ENCODE peak calls at places on chromosomes 12 and 14, in four cellular contexts. I is prostate gland, T is SK-N-SH, L is GM23338. P is an unnamed sample.

GRCh38 chr12:59929091-59929490 is 333.3 kb downstream of the SLC16A7 start:
- DNase-seq in I (no peak), T (no peak), L (no peak), P (peak; percentile 25)

GRCh38 chr12:62758216-62758615 is 176.7 kb downstream of the PPM1H start:
- DNase-seq in I (no peak), T (no peak), L (no peak), P (no peak)

GRCh38 chr12:47757840-47758583 is 668 bp downstream of the RAPGEF3 start:
- DNase-seq in I (no peak), T (no peak), L (no peak), P (peak; percentile 52)

GRCh38 chr14:64232944-64233343 is 61.2 kb downstream of the ESR2 start:
- DNase-seq in I (no peak), T (no peak), L (no peak), P (no peak)

GRCh38 chr14:53596845-53597525 is 359.6 kb downstream of the BMP4 start:
- DNase-seq in I (no peak), T (no peak), L (no peak), P (no peak)

GRCh38 chr14:93857500-93857899 is 69.2 kb upstream of the PRIMA1 start:
- DNase-seq in I (peak; percentile 30), T (no peak), L (peak; percentile 52), P (no peak)

GRCh38 chr14:23929131-23929530 is 24.4 kb upstream of the DHRS4 start:
- DNase-seq in I (no peak), T (no peak), L (no peak), P (no peak)

GRCh38 chr14:65164068-65164824 is 61.9 kb upstream of the MAX start:
- DNase-seq in I (peak; percentile 32), T (peak; percentile 63), L (peak; percentile 68), P (no peak)

GRCh38 chr14:52840916-52841315 is 49.5 kb upstream of the GNPNAT1 start:
- DNase-seq in I (no peak), T (no peak), L (no peak), P (no peak)

GRCh38 chr12:54711664-54712063 is 63.5 kb upstream of the DCD start:
- DNase-seq in I (no peak), T (no peak), L (no peak), P (no peak)

GRCh38 chr12:497501-498160 is 37.9 kb downstream of the B4GALNT3 start:
- DNase-seq in I (no peak), T (no peak), L (no peak), P (peak; percentile 23)

GRCh38 chr12:111758120-111758561 is 8.6 kb upstream of the ALDH2 start:
- DNase-seq in I (peak; percentile 90), T (no peak), L (peak; percentile 57), P (peak; percentile 79)

GRCh38 chr12:65765436-65765813 is 58.9 kb upstream of the HMGA2 start:
- DNase-seq in I (no peak), T (no peak), L (no peak), P (no peak)

DNA sequence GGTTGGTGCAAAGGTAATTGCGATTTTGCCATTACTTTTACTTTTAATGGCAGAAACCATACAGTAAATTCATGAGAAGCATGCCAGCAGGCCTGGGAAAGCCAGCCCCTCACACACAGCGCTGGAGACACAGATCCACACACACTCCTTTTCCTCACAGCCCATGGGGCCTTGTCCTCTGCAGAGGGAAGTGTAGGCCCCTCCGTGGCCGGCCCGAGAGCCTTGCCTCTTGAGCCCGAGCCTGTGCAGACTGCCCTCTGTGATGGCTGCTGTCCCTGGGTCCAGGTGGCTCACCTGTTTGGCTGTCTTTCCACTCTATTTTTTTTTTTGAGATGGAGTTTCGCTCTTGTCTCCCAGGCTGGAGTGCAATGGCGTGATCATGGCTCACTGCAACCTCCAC is 39.3 kb downstream of the XRCC3 start:
- DNase-seq in I (no peak), T (no peak), L (no peak), P (no peak)
- TF ChIP-seq POLR2AphosphoS5 in I (no peak), T (no peak), L (no peak), P (no peak)

GRCh38 chr14:57382283-57382682 is 8.1 kb upstream of the NAA30 start:
- DNase-seq in I (no peak), T (no peak), L (no peak), P (no peak)
- TF ChIP-seq POLR2AphosphoS5 in I (no peak), T (no peak), L (no peak), P (no peak)

DNA sequence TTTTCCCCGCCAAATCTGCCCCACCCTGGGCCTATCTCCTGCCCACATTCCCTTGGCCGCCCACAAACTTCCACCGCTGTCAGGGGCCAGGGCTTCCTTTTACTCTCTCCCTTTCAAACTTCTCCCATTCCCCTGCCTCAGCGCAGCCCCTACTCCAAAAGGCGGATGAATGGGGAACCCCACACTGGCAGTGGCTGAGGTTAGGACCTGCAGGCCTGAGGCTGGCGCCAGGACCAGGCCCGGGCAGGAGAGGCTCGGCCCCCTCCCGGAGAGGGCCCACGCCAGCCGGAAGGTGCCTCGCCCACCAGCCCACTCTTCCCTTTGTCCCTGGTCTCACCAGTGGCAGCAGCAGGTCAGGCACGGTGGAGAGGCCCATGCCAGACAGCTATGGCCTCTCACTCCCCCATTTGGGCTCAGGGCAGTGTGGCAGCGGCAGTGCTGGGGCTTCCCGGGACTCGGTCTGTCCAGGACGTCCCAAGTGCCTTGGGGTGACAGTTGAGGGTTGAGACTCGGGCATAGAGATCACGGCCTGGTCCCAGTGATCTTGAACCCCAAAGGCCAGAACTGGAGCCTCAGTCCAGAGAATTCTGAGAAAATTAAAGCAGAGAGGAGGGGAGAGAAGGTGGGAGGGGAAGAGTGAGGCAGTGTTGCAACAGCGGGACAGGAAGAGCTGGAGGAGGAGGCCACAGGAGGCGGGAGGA is at the start of gene TNFRSF1A:
- DNase-seq in I (peak; percentile 81), T (peak; percentile 83), L (peak; percentile 78), P (peak; percentile 75)
- TF ChIP-seq POLR2AphosphoS5 in I (peak; percentile 85), T (peak; percentile 91), L (peak; percentile 48), P (peak; percentile 86)

GRCh38 chr14:66272221-66272620 is 213.9 kb upstream of the CCDC196 start:
- DNase-seq in I (no peak), T (no peak), L (no peak), P (no peak)
- TF ChIP-seq POLR2AphosphoS5 in I (no peak), T (no peak), L (no peak), P (no peak)

GRCh38 chr12:121751034-121751433 is 38.5 kb downstream of the TMEM120B start:
- DNase-seq in I (no peak), T (no peak), L (no peak), P (no peak)

GRCh38 chr12:121749267-121749666 is 36.7 kb downstream of the TMEM120B start:
- DNase-seq in I (no peak), T (no peak), L (no peak), P (no peak)

GRCh38 chr12:121748218-121748570 is 35.6 kb downstream of the TMEM120B start:
- DNase-seq in I (no peak), T (no peak), L (peak; percentile 41), P (no peak)

GRCh38 chr12:121750507-121750955 is 38.0 kb downstream of the TMEM120B start:
- DNase-seq in I (no peak), T (no peak), L (no peak), P (no peak)

GRCh38 chr12:121748571-121749265 is 36.2 kb downstream of the TMEM120B start:
- DNase-seq in I (no peak), T (no peak), L (peak; percentile 35), P (no peak)
- TF ChIP-seq POLR2AphosphoS5 in I (no peak), T (no peak), L (no peak), P (no peak)

DNA sequence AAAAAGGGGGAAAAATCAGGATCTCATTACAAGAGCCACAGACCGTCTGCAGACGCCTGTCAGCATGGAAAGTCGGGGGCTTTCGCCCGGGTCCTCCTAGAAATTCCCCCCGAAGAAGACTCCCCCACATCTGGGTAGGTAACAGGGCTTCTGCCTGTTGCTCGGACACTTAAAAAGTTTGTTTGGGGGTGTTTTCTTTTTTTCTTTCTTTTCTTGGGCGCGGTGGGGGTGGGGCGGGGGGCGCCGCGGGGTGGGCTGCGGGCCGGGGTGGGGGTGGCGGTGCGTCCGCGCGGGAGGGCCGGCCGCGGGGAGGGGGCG is 356 bp downstream of the ELK3 start:
- DNase-seq in I (no peak), T (no peak), L (no peak), P (no peak)
- TF ChIP-seq POLR2AphosphoS5 in I (no peak), T (no peak), L (no peak), P (no peak)

P was measured in stomach.